ENCODE peak calls at places on chromosomes 6 and 20, in six cellular contexts. A, F, D, Y, T and K are unnamed samples.

GRCh38 chr6:1552296-1552761 is 57.4 kb upstream of the FOXC1 start:
- DNase-seq in A (no peak), F (no peak), D (peak; percentile 4), Y (no peak), T (no peak), K (no peak)

GRCh38 chr6:12148317-12148801 is 136.2 kb downstream of the HIVEP1 start:
- DNase-seq in A (no peak), F (no peak), D (no peak), Y (no peak), T (no peak), K (no peak)

GRCh38 chr20:9130407-9130995 is 61.6 kb downstream of the PLCB4 start:
- DNase-seq in A (no peak), F (no peak), D (no peak), Y (no peak), T (no peak), K (no peak)

GRCh38 chr6:44178424-44179071 is 19.9 kb downstream of the CAPN11 start:
- DNase-seq in A (no peak), F (no peak), D (no peak), Y (no peak), T (no peak), K (no peak)

GRCh38 chr6:113672691-113673149 is 184.4 kb upstream of the MARCKS start:
- DNase-seq in A (no peak), F (peak; percentile 66), D (no peak), Y (no peak), T (no peak), K (no peak)

GRCh38 chr6:33075568-33076405 is at the start of gene HLA-DPB1:
- DNase-seq in A (no peak), F (peak; percentile 13), D (peak; percentile 90), Y (no peak), T (no peak), K (no peak)

GRCh38 chr6:68238097-68238597 is 396.9 kb upstream of the ADGRB3 start:
- DNase-seq in A (no peak), F (no peak), D (no peak), Y (no peak), T (no peak), K (no peak)

GRCh38 chr20:23062632-23063031 is 13.2 kb upstream of the THBD start:
- DNase-seq in A (no peak), F (no peak), D (no peak), Y (no peak), T (no peak), K (no peak)

GRCh38 chr6:32369678-32370077 is 2.0 kb downstream of the TSBP1 start:
- DNase-seq in A (no peak), F (no peak), D (no peak), Y (no peak), T (no peak), K (no peak)

GRCh38 chr6:149907317-149907716 is 9.4 kb upstream of the RAET1E start:
- DNase-seq in A (peak; percentile 10), F (no peak), D (no peak), Y (no peak), T (no peak), K (no peak)

GRCh38 chr6:47147836-47148344 is 105.8 kb upstream of the ADGRF1 start:
- DNase-seq in A (no peak), F (no peak), D (no peak), Y (no peak), T (no peak), K (no peak)
- H3K27ac ChIP-seq in A (no peak overlapping the region), F (no peak overlapping the region), D (no peak overlapping the region), Y (no peak overlapping the region), T (no peak overlapping the region), K (no peak overlapping the region)

GRCh38 chr6:315226-315625 is 22.9 kb downstream of the DUSP22 start:
- DNase-seq in A (no peak), F (no peak), D (no peak), Y (no peak), T (no peak), K (no peak)
- H3K27ac ChIP-seq in A (no peak overlapping the region), F (no peak overlapping the region), D (no peak overlapping the region), Y (no peak overlapping the region), T (no peak overlapping the region), K (no peak overlapping the region)

GRCh38 chr6:36116066-36116465 is 14.2 kb upstream of the MAPK13 start:
- DNase-seq in A (no peak), F (no peak), D (no peak), Y (no peak), T (no peak), K (no peak)

GRCh38 chr6:36115412-36115811 is 14.9 kb upstream of the MAPK13 start:
- DNase-seq in A (no peak), F (no peak), D (no peak), Y (no peak), T (no peak), K (no peak)

GRCh38 chr6:36116480-36116879 is 13.8 kb upstream of the MAPK13 start:
- DNase-seq in A (no peak), F (no peak), D (no peak), Y (no peak), T (no peak), K (no peak)

GRCh38 chr6:36113701-36114100 is 16.6 kb upstream of the MAPK13 start:
- DNase-seq in A (no peak), F (no peak), D (no peak), Y (no peak), T (no peak), K (no peak)

DNA sequence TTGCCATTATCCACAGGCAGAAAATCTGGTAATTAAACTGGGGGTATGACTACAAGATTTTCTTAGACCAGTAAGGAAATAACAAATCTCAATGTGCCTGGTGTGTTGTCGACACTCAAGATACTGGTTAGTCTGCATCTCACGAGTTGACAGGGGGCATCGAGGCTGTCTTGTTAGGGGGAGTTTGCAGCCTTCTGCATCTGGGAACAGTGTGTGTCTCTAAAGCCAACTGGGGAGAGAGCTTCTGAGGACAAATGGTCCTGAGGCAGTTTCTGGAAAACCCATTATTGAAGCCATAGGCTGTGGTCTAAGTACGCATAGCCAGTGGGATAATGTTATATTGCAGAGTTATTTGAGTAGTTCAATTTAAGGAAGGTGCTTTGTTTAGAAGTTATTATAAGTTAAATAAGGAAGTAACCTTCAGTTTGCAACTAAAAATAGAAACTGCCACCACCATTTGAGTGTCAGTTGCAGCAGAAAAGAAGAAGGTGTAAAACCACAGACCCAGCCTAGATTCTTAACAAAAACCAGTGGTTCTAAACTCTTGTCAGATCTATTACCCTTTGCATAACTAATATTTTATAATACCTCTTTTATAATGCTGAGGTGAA is 15.4 kb upstream of the MAPK13 start:
- DNase-seq in A (no peak), F (no peak), D (peak; percentile 84), Y (no peak), T (no peak), K (no peak)
- H3K27ac ChIP-seq in A (no peak overlapping the region), F (no peak overlapping the region), D (peak overlapping the region; percentile 89), Y (peak overlapping the region; percentile 60), T (no peak overlapping the region), K (no peak overlapping the region)

GRCh38 chr20:44576297-44576696 is 6.1 kb upstream of the PKIG start:
- DNase-seq in A (no peak), F (peak; percentile 9), D (peak; percentile 79), Y (no peak), T (no peak), K (no peak)

GRCh38 chr20:44574372-44574771 is 8.0 kb upstream of the PKIG start:
- DNase-seq in A (no peak), F (no peak), D (no peak), Y (no peak), T (no peak), K (no peak)

GRCh38 chr20:44571367-44571766 is 11.0 kb upstream of the PKIG start:
- DNase-seq in A (no peak), F (no peak), D (peak; percentile 40), Y (no peak), T (no peak), K (no peak)

GRCh38 chr20:44572551-44573500 is 9.6 kb upstream of the PKIG start:
- DNase-seq in A (no peak), F (peak; percentile 95), D (peak; percentile 46), Y (no peak), T (peak; percentile 54), K (peak; percentile 33)

GRCh38 chr20:44573501-44573869 is 8.9 kb upstream of the PKIG start:
- DNase-seq in A (no peak), F (no peak), D (no peak), Y (no peak), T (no peak), K (no peak)
- H3K27ac ChIP-seq in A (no peak overlapping the region), F (no peak overlapping the region), D (peak overlapping the region; percentile 47), Y (peak overlapping the region; percentile 26), T (peak overlapping the region; percentile 92), K (peak overlapping the region; percentile 20)

DNA sequence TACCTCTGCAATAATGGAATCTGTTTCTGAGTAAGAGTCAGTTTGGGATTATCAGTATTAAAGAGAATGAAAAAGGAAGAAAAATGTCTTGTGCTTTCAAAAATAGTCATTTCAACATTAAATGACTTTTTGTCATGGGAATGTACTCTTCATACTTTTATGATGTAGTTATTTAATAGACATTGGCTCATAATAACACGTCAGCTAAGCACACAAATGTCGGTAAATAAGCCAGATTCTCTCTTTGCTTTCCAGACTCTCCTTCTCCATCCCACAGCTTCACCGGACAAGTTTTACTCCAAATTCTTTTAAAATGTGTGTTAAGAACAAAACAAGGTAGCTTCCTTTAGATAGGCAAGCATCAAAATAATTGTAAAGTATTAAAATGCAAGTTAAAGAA is 76.0 kb downstream of the C6orf52 start:
- DNase-seq in A (no peak), F (no peak), D (no peak), Y (no peak), T (no peak), K (no peak)
- H3K27ac ChIP-seq in A (no peak overlapping the region), F (no peak overlapping the region), D (no peak overlapping the region), Y (no peak overlapping the region), T (no peak overlapping the region), K (no peak overlapping the region)